ENCODE peak calls at places on chromosome 6, in four cellular contexts. A is stimulated activated naive CD4-positive, alpha-beta T cell treated with Interleukin-2 at 50 U/mL for 16 hours; K is AG04450; E is Karpas-422. B is an unnamed sample.

GRCh38 chr6:107730106-107730505 is 94.0 kb downstream of the SCML4 start:
- DNase-seq in A (peak; percentile 45), K (no peak), E (no peak), B (no peak)

GRCh38 chr6:137866200-137866913 is 702 bp upstream of the TNFAIP3 start:
- DNase-seq in A (peak; percentile 88), K (no peak), E (peak; percentile 45), B (no peak)

GRCh38 chr6:43850314-43851203 is 80.5 kb downstream of the VEGFA start:
- DNase-seq in E (no peak), K (no peak), A (no peak), B (no peak)

GRCh38 chr6:41445268-41445667 is 100.9 kb upstream of the FOXP4 start:
- DNase-seq in K (no peak), E (no peak), A (no peak), B (no peak)

GRCh38 chr6:155262655-155263054 is 1.2 kb upstream of the CLDN20 start:
- DNase-seq in K (no peak), A (no peak), E (no peak), B (no peak)

GRCh38 chr6:5305968-5306626 is 44.8 kb downstream of the FARS2 start:
- DNase-seq in K (no peak), E (no peak), A (no peak), B (peak; percentile 76)

GRCh38 chr6:4852938-4853337 is 76.7 kb downstream of the CDYL start:
- DNase-seq in E (no peak), K (no peak), A (no peak), B (no peak)

GRCh38 chr6:144920391-144920983 is 635.4 kb downstream of the UTRN start:
- DNase-seq in A (no peak), K (no peak), E (no peak), B (no peak)

GRCh38 chr6:7238900-7239589 is 74.0 kb downstream of the SSR1 start:
- DNase-seq in K (no peak), E (peak; percentile 96), A (peak; percentile 53), B (peak; percentile 94)

GRCh38 chr6:85660181-85660611 is 17.5 kb upstream of the SYNCRIP start:
- DNase-seq in E (no peak), K (peak; percentile 82), A (no peak), B (no peak)

GRCh38 chr6:126112171-126112632 is 125.9 kb downstream of the TRMT11 start:
- DNase-seq in A (no peak), E (no peak), K (no peak), B (no peak)

GRCh38 chr6:24923885-24924401 is 11.8 kb downstream of the RIPOR2 start:
- DNase-seq in A (no peak), E (no peak), K (no peak), B (peak; percentile 32)